ENCODE peak calls at places on chromosomes 2 and 18, in seven cellular contexts. U is H1, T is A549, A is vagina, V is AG09309, X is GM06990, Z is spleen. L is an unnamed sample.

GRCh38 chr18:76678248-76678647 is 144.1 kb upstream of the ZNF236 start:
- DNase-seq in U (no peak), T (no peak), A (no peak), V (no peak), X (no peak), Z (no peak), L (no peak)

GRCh38 chr2:10239561-10239967 is 63.1 kb upstream of the HPCAL1 start:
- DNase-seq in U (no peak), T (no peak), A (no peak), V (no peak), X (no peak), Z (peak), L (no peak)

GRCh38 chr18:37483984-37484892 is 81.4 kb downstream of the CELF4 start:
- DNase-seq in U (peak), T (no peak), A (no peak), V (no peak), X (no peak), Z (no peak), L (no peak)

GRCh38 chr2:46086578-46087070 is 210.6 kb upstream of the EPAS1 start:
- DNase-seq in U (no peak), T (no peak), A (no peak), V (no peak), X (no peak), Z (no peak), L (no peak)

GRCh38 chr18:30588673-30589164 is 453.8 kb downstream of the DSC3 start:
- DNase-seq in U (no peak), T (no peak), A (no peak), V (no peak), X (no peak), Z (no peak), L (no peak)

GRCh38 chr2:18319987-18320386 is 240.5 kb downstream of the RDH14 start:
- DNase-seq in U (no peak), T (no peak), A (no peak), V (no peak), X (no peak), Z (no peak), L (no peak)

GRCh38 chr2:118032169-118033013 is 18.5 kb upstream of the CCDC93 start:
- DNase-seq in U (no peak), T (peak), A (no peak), V (no peak), X (no peak), Z (no peak), L (peak)

GRCh38 chr2:156156580-156156979 is 175.9 kb downstream of the NR4A2 start:
- DNase-seq in U (no peak), T (no peak), A (no peak), V (no peak), X (no peak), Z (no peak), L (no peak)

GRCh38 chr2:234548720-234549420 is 52.0 kb upstream of the ARL4C start:
- DNase-seq in U (no peak), T (peak), A (no peak), V (no peak), X (no peak), Z (no peak), L (no peak)

GRCh38 chr18:50393802-50394201 is 19.0 kb downstream of the SKA1 start:
- DNase-seq in U (no peak), T (no peak), A (no peak), V (no peak), X (no peak), Z (no peak), L (no peak)

GRCh38 chr2:106339156-106339555 is 129.1 kb downstream of the RGPD3 start:
- DNase-seq in U (no peak), T (no peak), A (no peak), V (no peak), X (no peak), Z (no peak), L (no peak)

GRCh38 chr2:27003857-27004256 is 28.9 kb upstream of the TMEM214 start:
- DNase-seq in U (no peak), T (no peak), A (no peak), V (no peak), X (no peak), Z (no peak), L (no peak)

GRCh38 chr2:19979932-19980331 is 10.0 kb downstream of the WDR35 start:
- DNase-seq in U (no peak), T (no peak), A (no peak), V (no peak), X (no peak), Z (no peak), L (no peak)

GRCh38 chr2:216799873-216800421 is 59.9 kb downstream of the TNP1 start:
- DNase-seq in U (no peak), T (no peak), A (no peak), V (peak), X (no peak), Z (no peak), L (no peak)

GRCh38 chr2:3205845-3206244 is 171.8 kb downstream of the EIPR1 start:
- DNase-seq in U (no peak), T (no peak), A (no peak), V (no peak), X (no peak), Z (no peak), L (no peak)

GRCh38 chr2:34979148-34979547 is 1376.4 kb upstream of the CRIM1 start:
- DNase-seq in U (no peak), T (peak), A (no peak), V (no peak), X (no peak), Z (no peak), L (no peak)

GRCh38 chr2:8225257-8225656 is 456.6 kb upstream of the ID2 start:
- DNase-seq in U (no peak), T (no peak), A (no peak), V (no peak), X (no peak), Z (no peak), L (no peak)

GRCh38 chr2:180327185-180327584 is 320.1 kb upstream of the CWC22 start:
- DNase-seq in U (no peak), T (no peak), A (no peak), V (no peak), X (no peak), Z (no peak), L (no peak)

GRCh38 chr2:78782196-78782595 is 243.3 kb upstream of the REG3G start:
- DNase-seq in U (no peak), T (no peak), A (no peak), V (no peak), X (no peak), Z (no peak), L (no peak)
- TF ChIP-seq CTCF in U (no peak), T (no peak), A (no peak), V (no peak), X (no peak), Z (no peak), L (no peak)

DNA sequence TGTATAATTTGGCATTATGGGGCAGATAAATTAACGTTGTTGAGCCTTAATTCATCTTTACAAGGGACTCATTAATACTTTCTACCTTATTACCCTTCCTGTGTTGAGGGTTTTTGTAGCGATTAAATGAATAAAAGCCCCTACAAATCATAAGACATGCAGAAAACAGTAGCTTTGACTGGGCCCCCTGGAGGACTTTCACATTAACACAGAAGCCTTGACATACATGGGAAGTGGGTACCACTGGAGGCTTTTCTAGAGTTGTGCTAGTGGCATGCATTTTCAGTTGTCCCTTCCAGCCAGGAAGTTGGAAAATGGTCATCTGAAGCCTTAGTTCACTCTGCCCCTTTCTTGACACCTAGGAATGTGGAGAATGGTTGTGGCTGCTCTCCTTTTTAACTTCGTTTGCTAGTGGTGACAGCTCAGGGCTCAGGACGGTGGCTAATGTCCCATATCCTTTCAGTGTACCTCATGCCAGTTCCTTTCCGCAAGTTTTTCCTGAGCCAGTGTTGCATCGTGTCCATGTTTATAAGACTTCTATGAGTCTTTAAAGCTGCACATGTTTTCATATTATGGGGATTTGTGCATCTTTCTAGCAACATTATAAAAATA is 30.3 kb downstream of the MTA3 start:
- DNase-seq in U (no peak), T (no peak), A (no peak), V (no peak), X (no peak), Z (no peak), L (no peak)
- TF ChIP-seq CTCF in U (no peak), T (no peak), A (no peak), V (no peak), X (peak), Z (no peak), L (no peak)

DNA sequence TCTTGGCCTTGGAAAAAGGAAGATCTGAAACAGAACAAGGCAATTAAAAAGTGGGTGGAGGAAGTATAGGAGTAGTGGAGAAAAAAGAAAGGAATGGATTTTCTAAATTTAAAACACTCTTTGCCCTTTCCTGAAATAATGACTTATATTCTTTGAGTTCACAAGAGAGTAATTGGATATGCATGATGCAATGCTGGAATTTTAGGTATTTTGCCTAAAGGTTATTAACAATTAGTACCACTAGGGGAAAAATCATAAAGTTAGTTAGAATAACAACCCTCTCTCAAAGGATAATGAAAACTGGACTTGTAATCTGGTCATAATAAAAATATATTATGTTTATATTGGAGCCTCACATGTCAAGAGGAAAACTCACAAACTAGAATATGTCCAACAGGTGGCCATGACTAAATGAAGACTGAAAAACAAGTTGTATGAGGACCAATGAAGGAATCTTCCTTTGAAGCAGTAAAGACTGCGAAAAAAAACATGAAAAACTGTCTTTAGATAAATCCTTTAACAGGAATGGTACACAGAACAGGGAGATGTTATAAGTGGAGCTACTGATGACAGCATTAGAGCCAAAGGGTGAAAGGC is 281.8 kb downstream of the NCKAP5 start:
- DNase-seq in U (no peak), T (no peak), A (no peak), V (peak), X (no peak), Z (no peak), L (no peak)
- TF ChIP-seq CTCF in U (no peak), T (no peak), A (no peak), V (peak), X (no peak), Z (no peak), L (no peak)

GRCh38 chr2:172226244-172227061 is 123.8 kb upstream of the DLX2 start:
- DNase-seq in U (no peak), T (no peak), A (no peak), V (no peak), X (no peak), Z (no peak), L (no peak)
- TF ChIP-seq CTCF in U (no peak), T (no peak), A (no peak), V (no peak), X (peak), Z (no peak), L (no peak)

DNA sequence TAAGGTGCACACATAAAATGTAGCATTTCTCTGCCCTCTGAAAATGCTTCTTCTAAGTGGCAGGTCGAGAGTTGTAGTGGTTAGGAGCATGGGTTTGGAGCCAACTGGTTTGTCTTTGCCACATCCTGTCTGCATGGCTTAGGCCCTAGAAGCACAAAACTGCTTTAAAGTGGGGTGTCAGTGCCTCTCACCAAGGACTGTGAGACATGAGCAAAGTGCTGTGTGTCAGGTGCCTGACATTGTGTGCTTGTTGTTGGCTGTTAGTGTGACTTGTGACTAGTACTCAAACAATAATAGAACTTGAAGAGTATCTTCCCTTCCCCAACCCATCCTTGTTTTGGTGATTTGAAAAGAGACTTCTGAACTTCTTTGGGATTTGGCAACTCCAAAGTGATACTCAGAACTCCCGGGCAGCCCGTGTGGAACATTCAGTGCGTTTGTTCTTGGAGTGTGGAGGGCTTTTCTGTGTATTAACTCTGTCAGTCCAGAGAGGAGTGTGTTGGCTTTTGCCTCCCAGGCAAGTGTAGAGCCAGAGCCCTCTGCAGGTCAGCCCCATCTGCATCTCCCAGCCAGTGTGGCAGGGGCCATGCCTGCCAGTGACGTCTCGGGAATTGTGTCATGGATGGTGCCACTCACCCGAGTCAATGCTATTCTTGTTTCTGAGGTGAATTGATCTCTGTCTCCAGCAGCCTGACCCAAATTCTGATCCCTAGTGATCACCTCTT is 5.0 kb downstream of the MGAT5 start:
- DNase-seq in U (no peak), T (no peak), A (no peak), V (no peak), X (no peak), Z (no peak), L (no peak)
- TF ChIP-seq CTCF in U (no peak), T (no peak), A (no peak), V (no peak), X (peak), Z (no peak), L (no peak)

DNA sequence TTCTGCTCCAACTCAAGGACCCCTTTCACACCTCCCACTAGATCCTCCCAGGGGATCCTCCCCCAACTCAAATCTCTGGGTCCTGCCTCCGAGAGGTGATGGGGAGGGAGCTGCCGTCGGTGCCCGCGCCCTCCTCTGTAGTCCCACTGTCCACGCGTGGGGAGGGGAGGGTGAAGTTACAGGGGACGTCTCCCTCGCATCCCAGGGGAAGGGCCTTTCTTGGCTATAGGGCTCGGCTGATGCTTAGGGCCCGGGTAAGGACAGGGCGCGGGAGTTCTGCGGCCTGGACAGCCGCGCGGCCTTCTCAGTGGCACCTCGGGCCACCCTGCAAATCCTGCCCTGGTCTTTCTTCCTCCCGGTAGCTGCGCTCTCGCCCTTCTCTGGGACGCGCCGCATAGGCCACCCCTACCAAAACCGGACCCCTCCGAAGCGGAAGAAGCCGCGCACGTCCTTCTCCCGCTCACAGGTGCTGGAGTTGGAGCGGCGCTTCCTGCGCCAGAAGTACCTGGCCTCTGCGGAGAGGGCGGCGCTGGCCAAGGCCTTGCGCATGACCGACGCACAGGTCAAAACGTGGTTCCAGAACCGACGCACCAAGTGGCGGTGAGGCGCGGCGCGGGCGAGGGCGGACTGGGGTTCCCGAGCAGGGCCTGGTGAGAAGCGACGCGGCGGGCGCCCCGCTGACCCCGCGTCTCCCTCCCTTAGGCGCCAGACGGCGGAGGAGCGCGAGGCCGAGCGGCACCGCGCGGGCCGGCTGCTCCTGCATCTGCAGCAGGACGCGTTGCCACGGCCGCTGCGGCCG is 1.2 kb downstream of the TLX2 start:
- DNase-seq in U (no peak), T (no peak), A (no peak), V (no peak), X (peak), Z (peak), L (no peak)
- TF ChIP-seq CTCF in U (no peak), T (no peak), A (no peak), V (no peak), X (no peak), Z (no peak), L (no peak)

L was measured in GM13977.